ENCODE peak calls at places on chromosomes 7 and 10, in ten cellular contexts. W, F, D, R, J, U, Y, N, Q and A are unnamed samples.

GRCh38 chr10:129808092-129808983 is 155.7 kb downstream of the EBF3 start:
- DNase-seq in U (no peak), R (no peak), W (no peak), Q (no peak), J (peak), D (no peak), F (no peak), N (no peak), Y (no peak), A (no peak)

GRCh38 chr7:47572939-47573757 is 8.8 kb downstream of the TNS3 start:
- DNase-seq in Y (no peak), D (no peak), J (no peak), W (no peak), U (no peak), F (no peak), Q (no peak), N (no peak), R (no peak), A (no peak)

GRCh38 chr10:17435187-17435586 is 19.2 kb downstream of the ST8SIA6 start:
- DNase-seq in Q (no peak), U (no peak), N (no peak), F (no peak), Y (no peak), J (no peak), D (no peak), W (no peak), R (no peak), A (no peak)

GRCh38 chr10:48600645-48601505 is 4.0 kb downstream of the ARHGAP22 start:
- DNase-seq in N (no peak), W (no peak), U (no peak), D (no peak), Q (no peak), F (no peak), J (no peak), Y (no peak), R (no peak), A (no peak)

GRCh38 chr7:100604078-100604975 is 2.2 kb downstream of the PCOLCE start:
- DNase-seq in D (peak), U (peak), F (peak), N (peak), R (peak), Y (peak), J (peak), W (peak), Q (peak), A (peak)

GRCh38 chr10:35716776-35717175 is 74.7 kb upstream of the FZD8 start:
- DNase-seq in U (no peak), R (no peak), F (no peak), J (no peak), D (no peak), W (no peak), Q (no peak), N (no peak), Y (no peak), A (no peak)

GRCh38 chr10:125144693-125145623 is 15.4 kb downstream of the CTBP2 start:
- DNase-seq in R (peak), N (no peak), F (no peak), U (no peak), Y (no peak), W (no peak), D (no peak), Q (peak), J (peak), A (peak)

GRCh38 chr10:93771354-93771753 is 13.6 kb downstream of the LGI1 start:
- DNase-seq in W (no peak), F (no peak), J (no peak), D (no peak), N (no peak), Y (no peak), R (no peak), Q (no peak), U (no peak), A (no peak)

GRCh38 chr10:50393784-50394183 is 142.5 kb upstream of the ASAH2 start:
- DNase-seq in W (no peak), U (peak), Q (no peak), R (peak), N (no peak), D (no peak), F (no peak), J (no peak), Y (no peak), A (no peak)

GRCh38 chr10:1551636-1552338 is 185.5 kb downstream of the ADARB2 start:
- DNase-seq in R (no peak), Y (no peak), D (no peak), F (peak), U (no peak), J (peak), N (no peak), Q (no peak), W (no peak), A (no peak)

GRCh38 chr10:70283445-70284399 is at the start of gene NPFFR1:
- DNase-seq in U (no peak), R (no peak), W (no peak), N (no peak), J (no peak), F (peak), Y (no peak), Q (no peak), D (no peak), A (no peak)

GRCh38 chr7:38438938-38439337 is 165.5 kb upstream of the TARP start:
- DNase-seq in F (no peak), U (no peak), W (no peak), J (no peak), Y (no peak), D (no peak), Q (no peak), N (no peak), R (no peak), A (no peak)

GRCh38 chr10:84478679-84479078 is 150.3 kb downstream of the CCSER2 start:
- DNase-seq in N (no peak), Q (no peak), Y (no peak), U (no peak), R (no peak), J (no peak), F (no peak), D (no peak), W (no peak), A (no peak)

GRCh38 chr7:29976673-29977072 is 12.9 kb downstream of the SCRN1 start:
- DNase-seq in D (no peak), N (no peak), F (no peak), Y (no peak), U (no peak), W (no peak), R (peak), J (no peak), Q (no peak), A (no peak)

GRCh38 chr7:117273325-117274292 is 49.2 kb downstream of the WNT2 start:
- DNase-seq in W (no peak), U (no peak), Q (no peak), N (no peak), Y (no peak), J (peak), F (peak), R (no peak), D (no peak), A (no peak)

GRCh38 chr10:103845983-103846382 is 9.4 kb downstream of the SH3PXD2A start:
- DNase-seq in R (no peak), N (no peak), J (no peak), F (peak), Y (no peak), D (no peak), U (no peak), W (no peak), Q (no peak), A (peak)

GRCh38 chr7:130490888-130491771 is 755 bp upstream of the MEST start:
- DNase-seq in D (no peak), N (no peak), R (peak), W (peak), J (no peak), U (no peak), Y (no peak), Q (peak), F (no peak), A (peak)

GRCh38 chr10:88791924-88792323 is 10.6 kb upstream of the LIPM start:
- DNase-seq in D (no peak), J (no peak), Q (peak), Y (peak), U (peak), F (no peak), W (no peak), N (no peak), R (no peak), A (no peak)

GRCh38 chr7:6589151-6589828 is 531 bp upstream of the INTS15 start:
- DNase-seq in J (no peak), R (no peak), D (no peak), Q (no peak), U (no peak), F (no peak), W (no peak), Y (no peak), N (no peak), A (no peak)

GRCh38 chr10:83991986-83992753 is 147.1 kb upstream of the GHITM start:
- DNase-seq in J (peak), U (no peak), Q (no peak), Y (peak), R (peak), N (no peak), W (no peak), D (no peak), F (no peak), A (no peak)

GRCh38 chr10:129959544-129960492 is 4.3 kb downstream of the EBF3 start:
- DNase-seq in N (no peak), Y (no peak), J (peak), D (no peak), R (peak), F (peak), Q (no peak), U (no peak), W (no peak), A (no peak)

GRCh38 chr10:56269181-56269580 is 91.9 kb downstream of the ZWINT start:
- DNase-seq in D (no peak), J (no peak), U (peak), W (no peak), F (no peak), R (no peak), N (no peak), Y (no peak), Q (no peak), A (no peak)

GRCh38 chr10:4370376-4370775 is 455.6 kb upstream of the AKR1E2 start:
- DNase-seq in J (no peak), R (no peak), U (no peak), Q (no peak), Y (no peak), F (no peak), W (no peak), D (no peak), N (no peak), A (no peak)

GRCh38 chr7:125834421-125834820 is 904.8 kb upstream of the POT1 start:
- DNase-seq in R (no peak), U (no peak), Q (no peak), W (no peak), J (no peak), N (no peak), D (no peak), F (no peak), Y (no peak), A (no peak)

GRCh38 chr7:6831018-6831725 is 5.1 kb upstream of the CCZ1B start:
- DNase-seq in F (no peak), Y (no peak), R (no peak), Q (no peak), N (no peak), J (no peak), D (no peak), W (no peak), U (no peak), A (no peak)

GRCh38 chr7:12458520-12459131 is 55.0 kb upstream of the VWDE start:
- DNase-seq in Q (peak), J (peak), W (no peak), Y (peak), U (peak), N (no peak), D (no peak), F (peak), R (peak), A (no peak)

GRCh38 chr10:60314306-60314940 is 75.3 kb downstream of the ANK3 start:
- DNase-seq in Q (peak), Y (peak), D (no peak), N (no peak), F (no peak), W (no peak), R (peak), J (no peak), U (peak), A (no peak)

GRCh38 chr10:106185991-106186390 is 978.5 kb downstream of the SORCS1 start:
- DNase-seq in Q (no peak), F (no peak), J (no peak), D (no peak), U (no peak), N (no peak), Y (no peak), R (peak), W (no peak), A (no peak)

GRCh38 chr7:116361767-116362166 is 137.8 kb upstream of the CAV2 start:
- DNase-seq in D (no peak), F (no peak), W (no peak), N (no peak), U (no peak), Q (no peak), Y (no peak), J (no peak), R (no peak), A (no peak)

GRCh38 chr10:36808625-36809362 is 316.6 kb upstream of the ANKRD30A start:
- DNase-seq in D (no peak), N (no peak), U (peak), J (no peak), Q (no peak), F (no peak), Y (no peak), W (no peak), R (no peak), A (no peak)

GRCh38 chr10:81179805-81180452 is 642.2 kb downstream of the SH2D4B start:
- DNase-seq in D (no peak), Q (no peak), U (peak), W (no peak), J (no peak), N (no peak), F (peak), Y (peak), R (no peak), A (no peak)

GRCh38 chr7:2539031-2540028 is 16.0 kb downstream of the BRAT1 start:
- DNase-seq in F (no peak), R (no peak), J (no peak), W (no peak), Y (no peak), U (no peak), D (no peak), N (no peak), Q (peak), A (peak)

GRCh38 chr10:43849551-43849950 is 200.9 kb upstream of the ZNF32 start:
- DNase-seq in Y (no peak), J (no peak), Q (no peak), W (no peak), U (no peak), D (no peak), N (no peak), F (no peak), R (no peak), A (no peak)